ENCODE peak calls at places on chromosomes 13 and 19, in four cellular contexts. U, N, B and H are unnamed samples. For H3K79me2, the result is how much of the 10 kb centered on the place peaks cover.

GRCh38 chr19:30255783-30256509 is 116.2 kb upstream of the ZNF536 start:
- DNase-seq in B (no peak), U (no peak), N (no peak), H (no peak)

GRCh38 chr13:44231786-44232516 is 141.7 kb upstream of the SERP2 start:
- DNase-seq in N (peak), U (no peak), B (peak), H (peak)

GRCh38 chr13:48908381-48909087 is 67.2 kb upstream of the FNDC3A start:
- DNase-seq in N (no peak), B (no peak), U (no peak), H (no peak)

GRCh38 chr19:51071006-51071405 is 6.1 kb upstream of the KLK13 start:
- DNase-seq in N (no peak), B (no peak), U (no peak), H (no peak)

GRCh38 chr13:97346097-97346496 is 87.9 kb upstream of the RAP2A start:
- DNase-seq in B (no peak), N (no peak), U (no peak), H (no peak)

GRCh38 chr13:31172535-31172934 is 10.8 kb upstream of the HSPH1 start:
- DNase-seq in N (no peak), B (peak), U (no peak), H (peak)

GRCh38 chr19:13057744-13058143 is 44.9 kb downstream of the LYL1 start:
- DNase-seq in U (no peak), N (no peak), B (no peak), H (no peak)

GRCh38 chr19:4524808-4525562 is 6.7 kb upstream of the PLIN4 start:
- DNase-seq in B (peak), N (peak), U (peak), H (no peak)

GRCh38 chr19:20923077-20923871 is at the start of gene ZNF85:
- DNase-seq in B (peak), U (peak), N (peak), H (peak)

GRCh38 chr13:70080030-70080429 is 27.6 kb upstream of the ATXN8OS start:
- DNase-seq in B (no peak), N (no peak), U (no peak), H (no peak)

GRCh38 chr19:36771275-36772231 is 1.1 kb downstream of the ZNF850 start:
- DNase-seq in N (peak), U (peak), B (no peak), H (peak)

GRCh38 chr19:35249146-35249847 is 495 bp downstream of the LSR start:
- DNase-seq in U (peak), N (no peak), B (no peak), H (no peak)

GRCh38 chr13:105814902-105815250 is 720.6 kb downstream of the EFNB2 start:
- DNase-seq in N (no peak), U (no peak), B (no peak), H (no peak)

GRCh38 chr19:10887616-10888367 is 16.4 kb downstream of the CARM1 start:
- DNase-seq in B (no peak), N (no peak), U (no peak), H (no peak)

GRCh38 chr19:10884273-10884672 is 12.9 kb downstream of the CARM1 start:
- DNase-seq in U (no peak), B (peak), N (no peak), H (no peak)

GRCh38 chr19:10882108-10882457 is 10.7 kb downstream of the CARM1 start:
- DNase-seq in N (no peak), B (no peak), U (no peak), H (no peak)

GRCh38 chr19:10888421-10888866 is 17.1 kb downstream of the CARM1 start:
- DNase-seq in U (no peak), B (no peak), N (no peak), H (no peak)

GRCh38 chr19:10885241-10886169 is 14.2 kb downstream of the CARM1 start:
- DNase-seq in N (no peak), U (no peak), B (no peak), H (no peak)
- H3K79me2 ChIP-seq in N (half or more), U (half or more), B (half or more), H (under half)

DNA sequence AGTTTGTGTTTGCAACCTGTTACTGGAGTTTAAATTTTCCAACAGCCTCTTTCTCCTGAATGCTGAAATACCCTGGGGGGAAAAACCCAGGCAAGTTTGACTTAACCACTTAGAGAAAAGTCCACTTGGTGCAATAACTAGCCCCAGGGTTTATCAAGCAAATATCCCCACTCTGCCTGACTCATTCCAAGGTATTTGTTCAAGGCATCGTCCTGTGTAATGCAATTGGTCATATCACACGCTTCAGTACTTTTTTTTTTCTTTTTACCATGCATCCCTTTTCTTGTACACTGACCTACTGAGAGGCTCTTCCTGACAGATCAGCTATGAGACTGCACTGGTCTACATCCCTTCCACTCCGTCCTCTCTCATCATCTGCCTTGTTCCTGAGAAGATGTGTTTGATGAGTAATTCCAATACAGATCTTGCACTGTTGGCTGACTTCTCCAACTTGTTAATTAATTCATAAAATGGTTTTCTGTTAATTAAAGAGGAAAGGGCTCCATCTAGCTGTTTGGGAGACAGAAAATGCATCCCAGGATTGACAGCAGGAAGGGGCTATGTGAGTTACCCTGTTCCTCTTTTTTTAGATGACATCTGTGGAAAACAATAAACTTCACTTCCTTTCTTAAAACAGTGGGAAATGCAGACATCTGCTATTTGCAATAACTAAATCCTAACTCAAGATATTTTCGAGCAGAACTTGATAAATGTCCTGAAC is 212.6 kb upstream of the IRS2 start:
- DNase-seq in N (no peak), U (no peak), B (no peak), H (no peak)
- TF ChIP-seq FOSL1 in N (no peak), U (no peak), B (no peak), H (no peak)

DNA sequence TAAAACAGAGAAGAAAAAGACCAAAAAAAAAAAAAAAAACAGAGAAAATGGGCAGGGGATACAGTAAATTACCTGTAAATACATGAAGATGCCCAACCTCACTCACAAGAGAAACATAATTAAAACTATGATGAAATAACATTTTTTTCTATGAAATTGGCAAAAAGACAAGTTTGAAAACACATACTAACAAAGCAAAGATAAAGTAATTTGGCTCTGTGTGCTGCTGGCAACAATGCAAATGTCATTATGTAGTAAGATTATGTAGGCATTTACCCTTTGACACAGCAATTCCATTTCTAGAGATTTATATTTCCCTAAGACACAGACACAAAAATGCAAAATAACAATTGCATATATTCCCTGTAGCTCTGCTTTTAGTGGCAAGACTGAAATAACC is 20.2 kb downstream of the ZC3H13 start:
- DNase-seq in U (no peak), B (no peak), N (no peak), H (no peak)
- H3K79me2 ChIP-seq in U (under half), B (half or more), N (half or more), H (under half)

GRCh38 chr19:571127-571974 is 1.0 kb upstream of the BSG start:
- DNase-seq in B (no peak), N (peak), U (peak), H (peak)
- TF ChIP-seq FOSL1 in B (no peak), N (no peak), U (no peak), H (no peak)

GRCh38 chr13:29543230-29544215 is 52.0 kb downstream of the SLC7A1 start:
- DNase-seq in B (no peak), U (no peak), N (no peak), H (peak)
- H3K79me2 ChIP-seq in B (half or more), U (half or more), N (half or more), H (under half)